ENCODE peak calls at places on chromosomes 1 and 21, in seven cellular contexts. U, K, Z, B, S, D and F are unnamed samples.

GRCh38 chr1:184296466-184297243 is 90.2 kb upstream of the C1orf21 start:
- DNase-seq in U (no peak), K (no peak), Z (no peak), B (no peak), S (no peak), D (no peak), F (no peak)

GRCh38 chr1:98090351-98090750 is 169.5 kb upstream of the DPYD start:
- DNase-seq in U (no peak), K (no peak), Z (no peak), B (no peak), S (no peak), D (no peak), F (no peak)

GRCh38 chr21:38950388-38951094 is 144.8 kb downstream of the ETS2 start:
- DNase-seq in U (no peak), K (no peak), Z (no peak), B (no peak), S (no peak), D (no peak), F (no peak)

GRCh38 chr1:205537386-205538018 is 33.0 kb downstream of the CDK18 start:
- DNase-seq in U (no peak), K (no peak), Z (no peak), B (no peak), S (no peak), D (no peak), F (no peak)

GRCh38 chr1:70487910-70488665 is 77.0 kb downstream of the CTH start:
- DNase-seq in U (peak), K (peak), Z (peak), B (peak), S (peak), D (peak), F (peak)

GRCh38 chr1:248231117-248231516 is at the start of gene OR2M4:
- DNase-seq in U (no peak), K (no peak), Z (no peak), B (no peak), S (no peak), D (no peak), F (no peak)

GRCh38 chr1:33161061-33161681 is 20.7 kb downstream of the TRIM62 start:
- DNase-seq in U (no peak), K (peak), Z (no peak), B (no peak), S (no peak), D (no peak), F (no peak)

GRCh38 chr1:221706862-221707582 is 34.9 kb downstream of the DUSP10 start:
- DNase-seq in U (no peak), K (no peak), Z (no peak), B (no peak), S (no peak), D (no peak), F (no peak)

GRCh38 chr1:243970077-243970476 is 81.0 kb upstream of the ZBTB18 start:
- DNase-seq in U (no peak), K (no peak), Z (no peak), B (no peak), S (no peak), D (no peak), F (no peak)

GRCh38 chr1:152013664-152014237 is 20.1 kb upstream of the S100A10 start:
- DNase-seq in U (peak), K (no peak), Z (no peak), B (no peak), S (no peak), D (no peak), F (peak)

GRCh38 chr21:35469446-35469845 is 420.3 kb upstream of the RUNX1 start:
- DNase-seq in U (no peak), K (no peak), Z (no peak), B (no peak), S (no peak), D (no peak), F (no peak)

GRCh38 chr1:217089239-217090014 is 366.2 kb upstream of the ESRRG start:
- DNase-seq in U (no peak), K (peak), Z (no peak), B (no peak), S (no peak), D (no peak), F (peak)

GRCh38 chr1:165036403-165036802 is 320.1 kb downstream of the LMX1A start:
- DNase-seq in U (no peak), K (no peak), Z (no peak), B (no peak), S (no peak), D (no peak), F (no peak)

GRCh38 chr1:63935553-63935952 is 161.7 kb downstream of the ROR1 start:
- DNase-seq in U (no peak), K (no peak), Z (no peak), B (no peak), S (no peak), D (no peak), F (no peak)

GRCh38 chr1:66396212-66396890 is 137.6 kb upstream of the SGIP1 start:
- DNase-seq in U (no peak), K (no peak), Z (no peak), B (no peak), S (no peak), D (peak), F (no peak)

GRCh38 chr1:60963167-60963909 is 119.0 kb upstream of the NFIA start:
- DNase-seq in U (no peak), K (no peak), Z (no peak), B (no peak), S (no peak), D (no peak), F (no peak)

GRCh38 chr1:186876436-186876835 is 47.7 kb downstream of the PLA2G4A start:
- DNase-seq in U (no peak), K (no peak), Z (no peak), B (no peak), S (no peak), D (no peak), F (no peak)

GRCh38 chr1:26542781-26543443 is 13.4 kb downstream of the RPS6KA1 start:
- DNase-seq in U (no peak), K (no peak), Z (no peak), B (no peak), S (no peak), D (no peak), F (no peak)

GRCh38 chr1:116356673-116357072 is 16.4 kb upstream of the ATP1A1 start:
- DNase-seq in U (no peak), K (no peak), Z (no peak), B (no peak), S (no peak), D (no peak), F (no peak)

GRCh38 chr1:6459850-6460265 is 6.1 kb downstream of the TNFRSF25 start:
- DNase-seq in U (peak), K (no peak), Z (no peak), B (no peak), S (no peak), D (no peak), F (no peak)

GRCh38 chr1:231338270-231339128 is at the start of gene SPRTN:
- DNase-seq in U (peak), K (peak), Z (no peak), B (no peak), S (no peak), D (no peak), F (peak)

GRCh38 chr1:234610582-234611152 is 689 bp upstream of the IRF2BP2 start:
- DNase-seq in U (peak), K (peak), Z (peak), B (peak), S (peak), D (peak), F (peak)

GRCh38 chr1:169634877-169635276 is 5.0 kb upstream of the SELP start:
- DNase-seq in U (no peak), K (no peak), Z (no peak), B (no peak), S (no peak), D (no peak), F (no peak)

GRCh38 chr1:247111636-247112478 is 7.7 kb upstream of the ZNF669 start:
- DNase-seq in U (peak), K (peak), Z (no peak), B (peak), S (no peak), D (no peak), F (peak)

GRCh38 chr1:9145714-9146113 is 16.8 kb upstream of the GPR157 start:
- DNase-seq in U (no peak), K (no peak), Z (no peak), B (no peak), S (no peak), D (no peak), F (no peak)

GRCh38 chr1:42910985-42911384 is 47.7 kb downstream of the SLC2A1 start:
- DNase-seq in U (no peak), K (no peak), Z (no peak), B (no peak), S (no peak), D (no peak), F (no peak)

GRCh38 chr1:39462074-39462473 is 29.4 kb upstream of the BMP8A start:
- DNase-seq in U (no peak), K (no peak), Z (no peak), B (no peak), S (no peak), D (no peak), F (no peak)

GRCh38 chr1:184892116-184892515 is 82.2 kb downstream of the NIBAN1 start:
- DNase-seq in U (no peak), K (no peak), Z (no peak), B (no peak), S (no peak), D (no peak), F (no peak)

GRCh38 chr1:117696567-117696966 is 90.7 kb downstream of the TENT5C start:
- DNase-seq in U (no peak), K (no peak), Z (no peak), B (no peak), S (no peak), D (no peak), F (no peak)

GRCh38 chr21:30234643-30235042 is 18.7 kb upstream of the CLDN8 start:
- DNase-seq in U (no peak), K (no peak), Z (no peak), B (no peak), S (no peak), D (no peak), F (no peak)

GRCh38 chr1:38941527-38942019 is at the start of gene RHBDL2:
- DNase-seq in U (no peak), K (peak), Z (no peak), B (no peak), S (no peak), D (no peak), F (peak)

GRCh38 chr21:29155118-29155932 is 24.9 kb downstream of the MAP3K7CL start:
- DNase-seq in U (no peak), K (peak), Z (no peak), B (no peak), S (no peak), D (no peak), F (peak)

GRCh38 chr1:244106837-244107491 is 55.9 kb downstream of the ZBTB18 start:
- DNase-seq in U (no peak), K (no peak), Z (no peak), B (no peak), S (no peak), D (no peak), F (no peak)

GRCh38 chr1:30661311-30661710 is 62.1 kb downstream of the MATN1 start:
- DNase-seq in U (no peak), K (no peak), Z (no peak), B (no peak), S (no peak), D (no peak), F (no peak)

GRCh38 chr1:226656601-226657277 is 82.3 kb downstream of the ITPKB start:
- DNase-seq in U (no peak), K (peak), Z (no peak), B (no peak), S (no peak), D (no peak), F (no peak)

GRCh38 chr21:45613881-45614280 is 29.6 kb upstream of the PCBP3 start:
- DNase-seq in U (no peak), K (no peak), Z (no peak), B (no peak), S (no peak), D (no peak), F (no peak)

GRCh38 chr1:201190624-201191051 is at the start of gene IGFN1:
- DNase-seq in U (peak), K (peak), Z (no peak), B (no peak), S (no peak), D (no peak), F (peak)
- TF ChIP-seq JUND in U (no peak), K (no peak), Z (no peak), B (no peak), S (no peak), D (no peak), F (no peak)

GRCh38 chr1:168521391-168522000 is 22.3 kb downstream of the XCL2 start:
- DNase-seq in U (no peak), K (no peak), Z (no peak), B (no peak), S (no peak), D (no peak), F (no peak)

GRCh38 chr1:168513656-168514404 is 30.0 kb downstream of the XCL2 start:
- DNase-seq in U (no peak), K (no peak), Z (no peak), B (no peak), S (no peak), D (no peak), F (no peak)

GRCh38 chr1:168520832-168521231 is 23.0 kb downstream of the XCL2 start:
- DNase-seq in U (no peak), K (no peak), Z (no peak), B (no peak), S (no peak), D (no peak), F (no peak)

GRCh38 chr1:168520052-168520751 is 23.6 kb downstream of the XCL2 start:
- DNase-seq in U (no peak), K (no peak), Z (no peak), B (no peak), S (no peak), D (no peak), F (no peak)

DNA sequence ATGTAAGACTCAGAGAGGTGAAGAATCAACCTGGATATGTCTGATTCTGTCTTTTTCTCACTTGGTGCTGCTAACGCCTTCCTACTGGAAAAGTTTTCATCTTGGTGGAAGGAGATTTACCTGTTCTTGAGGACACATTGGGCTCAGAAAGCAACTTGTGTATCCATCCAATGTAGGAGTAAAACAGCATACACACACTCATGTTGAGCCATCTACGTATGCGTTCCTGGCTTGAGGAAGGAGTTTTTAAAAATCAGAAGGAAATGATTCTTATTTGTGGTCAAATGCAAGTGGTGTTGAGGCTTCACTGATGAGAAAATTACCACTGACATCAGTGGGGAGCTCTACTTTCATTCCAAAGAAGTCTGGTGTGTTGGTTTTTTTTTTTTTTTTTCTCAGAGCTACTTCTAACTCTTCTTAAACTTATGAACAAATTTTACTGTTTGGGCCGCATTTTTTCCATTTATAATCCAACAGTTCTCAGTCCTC is 25.6 kb downstream of the XCL2 start:
- DNase-seq in U (no peak), K (no peak), Z (no peak), B (no peak), S (no peak), D (no peak), F (no peak)
- TF ChIP-seq JUND in U (no peak), K (no peak), Z (no peak), B (no peak), S (no peak), D (no peak), F (no peak)

DNA sequence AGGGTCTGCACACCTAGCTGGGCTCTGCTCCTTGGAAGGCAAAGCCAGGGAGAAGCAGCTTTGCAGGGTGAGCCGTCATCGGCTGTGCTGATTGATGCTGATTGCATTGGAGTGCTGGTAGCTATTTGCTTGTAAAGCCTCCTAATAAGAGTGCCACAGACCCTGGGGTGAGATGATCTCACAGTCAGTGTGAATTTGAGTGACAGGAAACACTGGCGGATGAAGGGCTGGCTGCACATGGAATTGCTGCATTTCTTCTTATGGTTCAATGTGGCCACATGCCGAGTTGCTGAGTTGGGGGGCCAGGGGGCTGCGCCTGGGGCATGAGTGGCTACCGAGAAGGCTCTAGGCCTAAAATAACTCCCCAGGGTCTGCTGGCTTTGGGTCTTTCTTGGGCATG is 138.2 kb upstream of the CACNA1E start:
- DNase-seq in U (no peak), K (no peak), Z (no peak), B (no peak), S (no peak), D (no peak), F (no peak)
- TF ChIP-seq JUND in U (no peak), K (no peak), Z (no peak), B (no peak), S (no peak), D (no peak), F (no peak)

GRCh38 chr1:113784104-113784779 is 25.0 kb upstream of the PHTF1 start:
- DNase-seq in U (no peak), K (no peak), Z (no peak), B (no peak), S (no peak), D (peak), F (no peak)

GRCh38 chr1:113782451-113782850 is 23.2 kb upstream of the PHTF1 start:
- DNase-seq in U (no peak), K (no peak), Z (no peak), B (no peak), S (no peak), D (no peak), F (no peak)

GRCh38 chr1:113780363-113781146 is 21.3 kb upstream of the PHTF1 start:
- DNase-seq in U (no peak), K (no peak), Z (no peak), B (no peak), S (no peak), D (no peak), F (peak)

GRCh38 chr1:113786055-113786454 is 26.2 kb downstream of the RSBN1 start:
- DNase-seq in U (no peak), K (no peak), Z (no peak), B (peak), S (no peak), D (no peak), F (no peak)

GRCh38 chr1:113783254-113784103 is 24.2 kb upstream of the PHTF1 start:
- DNase-seq in U (no peak), K (no peak), Z (no peak), B (no peak), S (no peak), D (peak), F (no peak)
- TF ChIP-seq JUND in U (peak), K (no peak), Z (no peak), B (no peak), S (no peak), D (no peak), F (no peak)

GRCh38 chr1:3483380-3483779 is 28.9 kb downstream of the ARHGEF16 start:
- DNase-seq in U (no peak), K (no peak), Z (no peak), B (no peak), S (no peak), D (no peak), F (no peak)

GRCh38 chr1:3481046-3481445 is 26.6 kb downstream of the ARHGEF16 start:
- DNase-seq in U (no peak), K (no peak), Z (no peak), B (no peak), S (no peak), D (no peak), F (no peak)

GRCh38 chr1:3483801-3484444 is 29.5 kb downstream of the ARHGEF16 start:
- DNase-seq in U (peak), K (peak), Z (peak), B (peak), S (no peak), D (no peak), F (peak)

GRCh38 chr1:3481836-3482589 is 27.5 kb downstream of the ARHGEF16 start:
- DNase-seq in U (no peak), K (no peak), Z (no peak), B (no peak), S (peak), D (no peak), F (peak)

GRCh38 chr1:3482590-3482899 is 28.1 kb downstream of the ARHGEF16 start:
- DNase-seq in U (peak), K (no peak), Z (no peak), B (no peak), S (no peak), D (no peak), F (peak)
- TF ChIP-seq JUND in U (no peak), K (no peak), Z (no peak), B (no peak), S (peak), D (no peak), F (no peak)

GRCh38 chr1:18458751-18459133 is 22.0 kb upstream of the KLHDC7A start:
- DNase-seq in U (no peak), K (no peak), Z (no peak), B (no peak), S (no peak), D (no peak), F (no peak)
- TF ChIP-seq JUND in U (no peak), K (no peak), Z (no peak), B (no peak), S (no peak), D (no peak), F (no peak)

DNA sequence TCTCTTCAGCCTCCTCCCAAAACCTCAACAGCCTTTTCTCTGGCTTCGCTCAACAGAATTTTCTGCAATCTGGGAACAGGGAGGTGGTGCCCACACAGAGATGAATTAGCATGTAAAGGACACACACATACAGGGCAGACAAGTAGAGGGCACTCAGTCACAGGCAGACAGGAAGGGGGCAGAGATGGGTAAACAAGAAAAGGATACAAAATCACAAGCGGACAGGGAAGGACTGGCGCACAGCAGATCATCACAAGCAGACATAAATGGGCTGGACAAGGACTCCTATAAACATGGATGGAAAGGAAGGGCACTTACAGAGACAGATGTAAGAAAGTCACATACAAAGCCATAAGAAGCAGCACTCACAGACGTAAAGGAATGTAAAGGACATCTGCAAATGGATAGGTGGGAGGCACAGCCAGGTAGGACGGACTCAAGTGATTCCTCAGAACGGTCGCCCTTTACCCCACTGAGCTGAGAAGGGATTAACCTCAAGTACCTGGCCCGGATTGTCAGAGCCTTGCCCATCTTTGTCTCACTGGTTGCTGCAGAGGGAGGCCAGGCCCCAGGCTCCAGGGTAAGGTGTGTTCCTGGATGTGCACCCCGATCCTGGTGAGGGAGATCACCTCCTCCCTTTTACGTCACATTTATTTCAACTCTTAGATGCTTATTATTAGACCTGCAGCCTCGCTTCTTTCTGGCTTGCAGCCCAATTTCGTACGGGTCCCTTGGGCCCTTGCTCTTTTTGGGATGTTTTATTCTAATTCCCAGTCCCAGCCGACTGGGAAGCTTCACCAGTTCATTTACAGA is 841 bp upstream of the PRCC start:
- DNase-seq in U (no peak), K (peak), Z (no peak), B (no peak), S (no peak), D (no peak), F (no peak)
- TF ChIP-seq JUND in U (no peak), K (no peak), Z (no peak), B (no peak), S (no peak), D (no peak), F (no peak)